ENCODE peak calls at places on chromosomes 12 and 14, in four cellular contexts. U is kidney tubule cell; V is CD8-positive, alpha-beta T cell; E is pulmonary artery endothelial cell. T is an unnamed sample.

GRCh38 chr12:104303538-104304151 is at the start of gene EID3:
- DNase-seq in U (peak; percentile 88), V (peak; percentile 92), E (no peak), T (no peak)

GRCh38 chr12:55845785-55846496 is 3.2 kb upstream of the MMP19 start:
- DNase-seq in U (no peak), V (no peak), E (no peak), T (no peak)

GRCh38 chr12:24997970-24998582 is 49.2 kb upstream of the BCAT1 start:
- DNase-seq in U (peak; percentile 46), V (no peak), E (peak; percentile 3), T (no peak)

GRCh38 chr14:37143500-37143874 is 28.9 kb downstream of the SLC25A21 start:
- DNase-seq in U (no peak), V (no peak), E (no peak), T (no peak)

GRCh38 chr14:56855891-56856461 is 45.7 kb upstream of the OTX2 start:
- DNase-seq in U (no peak), V (no peak), E (no peak), T (no peak)

GRCh38 chr12:50642035-50642451 is 121.9 kb upstream of the ATF1 start:
- DNase-seq in U (peak; percentile 57), V (no peak), E (peak; percentile 41), T (peak; percentile 79)

GRCh38 chr14:90276627-90277367 is 20.4 kb downstream of the PSMC1 start:
- DNase-seq in U (no peak), V (no peak), E (no peak), T (peak; percentile 13)

GRCh38 chr14:77310041-77310440 is 10.6 kb downstream of the POMT2 start:
- DNase-seq in U (no peak), V (no peak), E (no peak), T (no peak)

GRCh38 chr12:108657130-108657745 is 23.5 kb upstream of the SELPLG start:
- DNase-seq in U (no peak), V (no peak), E (no peak), T (no peak)

GRCh38 chr12:18690653-18691052 is 47.2 kb downstream of the PLCZ1 start:
- DNase-seq in U (peak; percentile 98), V (no peak), E (no peak), T (peak; percentile 95)

GRCh38 chr12:77133566-77133965 is 68.2 kb upstream of the E2F7 start:
- DNase-seq in U (peak; percentile 53), V (no peak), E (no peak), T (peak; percentile 70)

GRCh38 chr14:102525213-102526143 is 15.9 kb upstream of the ANKRD9 start:
- DNase-seq in U (peak; percentile 65), V (no peak), E (no peak), T (peak; percentile 82)

GRCh38 chr12:98998697-98999299 is 353.7 kb downstream of the APAF1 start:
- DNase-seq in U (peak; percentile 42), V (no peak), E (no peak), T (peak; percentile 79)

GRCh38 chr14:62179367-62180018 is 417.3 kb downstream of the SNAPC1 start:
- DNase-seq in U (peak; percentile 66), V (no peak), E (peak; percentile 43), T (peak; percentile 84)

GRCh38 chr12:14774944-14775651 is 28.2 kb downstream of the WBP11 start:
- DNase-seq in U (peak; percentile 53), V (peak; percentile 64), E (no peak), T (peak; percentile 37)

GRCh38 chr12:41983394-41983793 is 161.3 kb downstream of the GXYLT1 start:
- DNase-seq in U (peak; percentile 38), V (no peak), E (no peak), T (no peak)

GRCh38 chr12:102957339-102958050 is at the start of gene ASCL1:
- DNase-seq in U (peak; percentile 41), V (no peak), E (no peak), T (no peak)

GRCh38 chr12:128818065-128819022 is 5.4 kb downstream of the SLC15A4 start:
- DNase-seq in U (peak; percentile 74), V (no peak), E (no peak), T (peak; percentile 33)

GRCh38 chr12:65956056-65956738 is 131.9 kb downstream of the HMGA2 start:
- DNase-seq in U (no peak), V (no peak), E (no peak), T (no peak)

GRCh38 chr14:54440454-54440853 is 720 bp downstream of the CNIH1 start:
- DNase-seq in U (peak; percentile 15), V (no peak), E (no peak), T (no peak)

GRCh38 chr12:14953752-14954151 is 7.6 kb downstream of the ARHGDIB start:
- DNase-seq in U (no peak), V (no peak), E (no peak), T (no peak)

GRCh38 chr14:68794856-68795601 is 2.2 kb upstream of the ZFP36L1 start:
- DNase-seq in U (peak; percentile 81), V (peak; percentile 67), E (no peak), T (peak; percentile 47)

GRCh38 chr12:104460041-104460757 is 3.5 kb downstream of the CHST11 start:
- DNase-seq in U (no peak), V (no peak), E (no peak), T (no peak)

GRCh38 chr14:37585971-37586759 is 8.9 kb downstream of the FOXA1 start:
- DNase-seq in U (no peak), V (no peak), E (no peak), T (peak; percentile 68)

GRCh38 chr14:105855246-105855892 is 329.0 kb downstream of the TMEM121 start:
- DNase-seq in U (no peak), V (peak; percentile 44), E (no peak), T (no peak)

GRCh38 chr14:92613008-92613658 is 99.6 kb downstream of the RIN3 start:
- DNase-seq in U (peak; percentile 25), V (peak; percentile 81), E (no peak), T (peak; percentile 44)

GRCh38 chr12:91877461-91878230 is 268.0 kb downstream of the BTG1 start:
- DNase-seq in U (peak; percentile 16), V (no peak), E (no peak), T (no peak)

GRCh38 chr14:52399886-52400599 is 85.9 kb downstream of the PTGER2 start:
- DNase-seq in U (peak; percentile 80), V (no peak), E (no peak), T (peak; percentile 40)

GRCh38 chr14:100472094-100472455 is 115.1 kb downstream of the BEGAIN start:
- DNase-seq in U (no peak), V (no peak), E (no peak), T (no peak)

GRCh38 chr12:121590476-121591143 is 9.8 kb upstream of the KDM2B start:
- DNase-seq in U (peak; percentile 43), V (peak; percentile 82), E (no peak), T (no peak)